ENCODE peak calls at places on chromosomes 7 and 10, in seven cellular contexts. I is tibial artery; L is CD4-positive, alpha-beta memory T cell; O is naive thymus-derived CD4-positive, alpha-beta T cell; D is psoas muscle; R is upper lobe of left lung; G is CD8-positive, alpha-beta T cell. B is an unnamed sample.

GRCh38 chr7:91263359-91264082 is 712 bp upstream of the FZD1 start:
- DNase-seq in I (peak; percentile 84), L (no peak), O (no peak), D (peak; percentile 42), R (peak; percentile 83), G (no peak), B (peak; percentile 76)

GRCh38 chr10:77796311-77796915 is 130.1 kb downstream of the DLG5 start:
- DNase-seq in I (no peak), L (no peak), O (no peak), D (no peak), R (no peak), G (no peak), B (no peak)

GRCh38 chr7:138299046-138299445 is 161.0 kb upstream of the TRIM24 start:
- DNase-seq in I (no peak), L (no peak), O (no peak), D (no peak), R (no peak), G (no peak), B (no peak)

GRCh38 chr10:97222346-97222961 is 36.7 kb upstream of the SLIT1 start:
- DNase-seq in I (no peak), L (no peak), O (no peak), D (no peak), R (no peak), G (no peak), B (no peak)

GRCh38 chr7:75756340-75757297 is 15.4 kb downstream of the CCL26 start:
- DNase-seq in I (no peak), L (no peak), O (no peak), D (no peak), R (no peak), G (no peak), B (no peak)

GRCh38 chr7:72492446-72492845 is 80.3 kb upstream of the CALN1 start:
- DNase-seq in I (no peak), L (no peak), O (no peak), D (no peak), R (no peak), G (no peak), B (no peak)

GRCh38 chr7:68699090-68699711 is 899.1 kb upstream of the AUTS2 start:
- DNase-seq in I (no peak), L (no peak), O (no peak), D (no peak), R (no peak), G (no peak), B (no peak)

GRCh38 chr7:100003711-100004661 is 11.4 kb upstream of the ZKSCAN1 start:
- DNase-seq in I (no peak), L (no peak), O (no peak), D (no peak), R (no peak), G (no peak), B (no peak)

GRCh38 chr10:31808258-31809218 is 120.1 kb downstream of the ARHGAP12 start:
- DNase-seq in I (no peak), L (peak; percentile 47), O (peak; percentile 57), D (peak; percentile 23), R (no peak), G (peak; percentile 15), B (no peak)

GRCh38 chr10:34627741-34628140 is 187.4 kb downstream of the PARD3 start:
- DNase-seq in I (no peak), L (no peak), O (no peak), D (no peak), R (no peak), G (no peak), B (no peak)

GRCh38 chr10:11871470-11871869 is 48.3 kb downstream of the PROSER2 start:
- DNase-seq in I (no peak), L (no peak), O (no peak), D (no peak), R (no peak), G (no peak), B (no peak)

GRCh38 chr7:32256376-32256775 is 186.2 kb upstream of the PDE1C start:
- DNase-seq in I (no peak), L (no peak), O (no peak), D (no peak), R (no peak), G (no peak), B (no peak)

GRCh38 chr7:95578299-95578855 is 17.9 kb downstream of the PDK4 start:
- DNase-seq in I (no peak), L (no peak), O (no peak), D (no peak), R (no peak), G (no peak), B (peak; percentile 10)

GRCh38 chr10:24262929-24263653 is 54.2 kb downstream of the KIAA1217 start:
- DNase-seq in I (no peak), L (no peak), O (no peak), D (peak; percentile 55), R (no peak), G (no peak), B (peak; percentile 47)

GRCh38 chr7:46651070-46651469 is 730.0 kb upstream of the IGFBP3 start:
- DNase-seq in I (no peak), L (no peak), O (no peak), D (no peak), R (no peak), G (no peak), B (no peak)

GRCh38 chr10:124467165-124467564 is 5.5 kb downstream of the LHPP start:
- DNase-seq in I (no peak), L (no peak), O (no peak), D (no peak), R (no peak), G (no peak), B (no peak)

GRCh38 chr7:1290262-1291039 is 57.8 kb downstream of the UNCX start:
- DNase-seq in I (no peak), L (peak; percentile 12), O (peak; percentile 27), D (no peak), R (peak; percentile 84), G (peak; percentile 34), B (peak; percentile 4)

GRCh38 chr7:104252409-104253134 is 44.8 kb upstream of the ORC5 start:
- DNase-seq in I (no peak), L (no peak), O (no peak), D (no peak), R (no peak), G (no peak), B (no peak)

GRCh38 chr10:113006656-113007342 is 56.8 kb downstream of the TCF7L2 start:
- DNase-seq in I (no peak), L (no peak), O (no peak), D (no peak), R (peak; percentile 32), G (no peak), B (no peak)

GRCh38 chr10:86706401-86706841 is 38.1 kb downstream of the LDB3 start:
- DNase-seq in I (no peak), L (no peak), O (no peak), D (no peak), R (peak; percentile 78), G (no peak), B (no peak)

GRCh38 chr10:88932539-88933256 is 19.9 kb downstream of the ACTA2 start:
- DNase-seq in I (peak; percentile 85), L (peak; percentile 55), O (peak; percentile 58), D (peak; percentile 24), R (no peak), G (peak; percentile 34), B (peak; percentile 80)

GRCh38 chr7:149626972-149627371 is 129.4 kb upstream of the ZNF746 start:
- DNase-seq in I (no peak), L (no peak), O (no peak), D (no peak), R (no peak), G (no peak), B (no peak)

GRCh38 chr7:33735403-33735802 is 169.9 kb upstream of the BMPER start:
- DNase-seq in I (no peak), L (no peak), O (no peak), D (no peak), R (no peak), G (no peak), B (no peak)
- H3K4me1 ChIP-seq in I (no peaks in the 10 kb centered on the region), L (no peaks in the 10 kb centered on the region), O (no peaks in the 10 kb centered on the region), D (peaks cover 3% of the 10 kb centered on the region), R (no peaks in the 10 kb centered on the region), G (no peaks in the 10 kb centered on the region), B (no peaks in the 10 kb centered on the region)

GRCh38 chr7:143395187-143396149 is 13.2 kb downstream of the EPHA1 start:
- DNase-seq in I (peak; percentile 59), L (no peak), O (no peak), D (no peak), R (no peak), G (no peak), B (no peak)

GRCh38 chr7:143394068-143394467 is 12.9 kb downstream of the ZYX start:
- DNase-seq in I (peak; percentile 48), L (no peak), O (no peak), D (no peak), R (no peak), G (no peak), B (no peak)

GRCh38 chr7:143393267-143394041 is 12.3 kb downstream of the ZYX start:
- DNase-seq in I (peak; percentile 66), L (no peak), O (no peak), D (no peak), R (no peak), G (no peak), B (no peak)

GRCh38 chr7:143396182-143396581 is 12.5 kb downstream of the EPHA1 start:
- DNase-seq in I (peak; percentile 45), L (no peak), O (no peak), D (no peak), R (no peak), G (no peak), B (no peak)

GRCh38 chr7:143394777-143395176 is 13.6 kb downstream of the ZYX start:
- DNase-seq in I (peak; percentile 55), L (no peak), O (no peak), D (no peak), R (no peak), G (no peak), B (no peak)
- H3K27me3 ChIP-seq in I (no peaks in the 10 kb centered on the region), L (no peaks in the 10 kb centered on the region), O (no peaks in the 10 kb centered on the region), D (no peaks in the 10 kb centered on the region), R (no peaks in the 10 kb centered on the region), G (no peaks in the 10 kb centered on the region), B (no peaks in the 10 kb centered on the region)

DNA sequence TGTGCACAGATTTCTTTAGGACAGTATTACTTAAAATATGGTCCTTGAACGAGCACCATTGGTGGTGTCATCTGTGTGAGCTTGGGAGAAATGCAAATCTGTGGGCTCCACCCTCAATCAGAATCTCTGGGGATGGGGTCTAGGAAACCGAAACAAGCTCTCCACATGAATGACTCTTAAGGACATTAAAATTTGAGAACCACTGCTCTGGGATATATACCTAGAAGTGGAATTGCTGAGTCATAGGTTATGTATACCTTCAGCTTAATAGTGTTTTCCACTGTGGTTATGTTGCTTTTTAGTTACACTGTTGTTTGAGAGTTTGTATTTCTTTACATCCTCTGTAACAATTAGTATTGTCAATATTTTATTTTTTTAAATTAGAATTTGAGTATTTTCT is 24.0 kb downstream of the ZNRF2 start:
- DNase-seq in I (no peak), L (no peak), O (no peak), D (no peak), R (no peak), G (no peak), B (peak; percentile 60)
- H3K4me3 ChIP-seq in I (no peak overlapping the region), L (no peak overlapping the region), O (no peak overlapping the region), D (peak overlapping the region; percentile 17), R (no peak overlapping the region), G (no peak overlapping the region), B (no peak overlapping the region)

DNA sequence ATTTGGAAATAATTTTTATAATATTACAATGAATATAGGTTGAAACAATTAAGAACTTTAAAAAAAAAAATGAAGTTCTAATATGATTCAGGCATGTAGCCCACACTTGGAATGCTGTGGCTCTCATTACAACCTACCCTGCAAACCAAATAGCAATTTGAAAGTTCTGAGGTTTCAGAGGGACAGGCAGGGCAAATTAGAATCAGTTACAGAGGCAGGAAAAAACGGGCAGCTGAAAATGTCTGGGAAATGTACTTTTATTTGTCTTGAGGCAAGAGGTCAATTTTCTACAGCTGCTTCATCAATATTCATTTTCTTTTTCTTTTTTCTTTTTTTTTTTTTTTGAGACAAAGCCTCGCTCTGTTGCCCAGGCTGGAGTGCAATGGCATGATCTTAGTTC is 95.3 kb downstream of the PIP4K2A start:
- DNase-seq in I (no peak), L (no peak), O (no peak), D (no peak), R (no peak), G (no peak), B (no peak)
- H3K4me1 ChIP-seq in I (peaks cover 70% of the 10 kb centered on the region), L (peaks cover 98% of the 10 kb centered on the region), O (peaks cover 79% of the 10 kb centered on the region), D (peaks cover 6% of the 10 kb centered on the region), R (peaks cover 68% of the 10 kb centered on the region), G (peaks cover 94% of the 10 kb centered on the region), B (peaks cover 24% of the 10 kb centered on the region)